ENCODE peak calls at places on chromosomes 5 and 9, in four cellular contexts. One of them, this sample, is unnamed.

GRCh38 chr5:78295035-78295961 is 800 bp upstream of the AP3B1 start:
- DNase-seq in GM23338: peak; percentile 91
- DNase-seq in foreskin fibroblast: peak; percentile 30
- DNase-seq in astrocyte of the spinal cord: no peak
- DNase-seq in this sample: no peak

GRCh38 chr9:110980261-110980660 is 58.0 kb downstream of the LPAR1 start:
- DNase-seq in GM23338: no peak
- DNase-seq in foreskin fibroblast: no peak
- DNase-seq in astrocyte of the spinal cord: no peak
- DNase-seq in this sample: no peak

GRCh38 chr5:37249820-37250175 is 622 bp upstream of the CPLANE1 start:
- DNase-seq in astrocyte of the spinal cord: no peak
- DNase-seq in GM23338: no peak
- DNase-seq in foreskin fibroblast: no peak
- DNase-seq in this sample: no peak

GRCh38 chr5:158841481-158841880 is 258.2 kb downstream of the EBF1 start:
- DNase-seq in GM23338: no peak
- DNase-seq in foreskin fibroblast: no peak
- DNase-seq in astrocyte of the spinal cord: no peak
- DNase-seq in this sample: no peak

GRCh38 chr9:71793386-71794105 is 25.2 kb upstream of the CEMIP2 start:
- DNase-seq in astrocyte of the spinal cord: peak; percentile 20
- DNase-seq in GM23338: peak; percentile 88
- DNase-seq in foreskin fibroblast: peak; percentile 33
- DNase-seq in this sample: peak; percentile 30

GRCh38 chr9:72919246-72919945 is 33.5 kb downstream of the ALDH1A1 start:
- DNase-seq in GM23338: no peak
- DNase-seq in foreskin fibroblast: no peak
- DNase-seq in astrocyte of the spinal cord: no peak
- DNase-seq in this sample: no peak

GRCh38 chr5:132659598-132660493 is 1.9 kb downstream of the IL13 start:
- DNase-seq in astrocyte of the spinal cord: no peak
- DNase-seq in foreskin fibroblast: no peak
- DNase-seq in GM23338: no peak
- DNase-seq in this sample: no peak

GRCh38 chr5:101103874-101104273 is 200.8 kb upstream of the ST8SIA4 start:
- DNase-seq in foreskin fibroblast: no peak
- DNase-seq in astrocyte of the spinal cord: no peak
- DNase-seq in GM23338: no peak
- DNase-seq in this sample: no peak

GRCh38 chr9:137421838-137422667 is 909 bp downstream of the EXD3 start:
- DNase-seq in astrocyte of the spinal cord: no peak
- DNase-seq in GM23338: peak; percentile 49
- DNase-seq in foreskin fibroblast: no peak
- DNase-seq in this sample: no peak

GRCh38 chr5:176732736-176733585 is 77.4 kb upstream of the UNC5A start:
- DNase-seq in astrocyte of the spinal cord: no peak
- DNase-seq in foreskin fibroblast: no peak
- DNase-seq in GM23338: no peak
- DNase-seq in this sample: no peak

GRCh38 chr5:55918097-55919035 is 67.2 kb downstream of the IL31RA start:
- DNase-seq in astrocyte of the spinal cord: no peak
- DNase-seq in foreskin fibroblast: no peak
- DNase-seq in GM23338: no peak
- DNase-seq in this sample: no peak

GRCh38 chr5:77882670-77883257 is 106.6 kb upstream of the TBCA start:
- DNase-seq in GM23338: no peak
- DNase-seq in astrocyte of the spinal cord: peak; percentile 54
- DNase-seq in foreskin fibroblast: peak; percentile 78
- DNase-seq in this sample: peak; percentile 81

GRCh38 chr9:109253637-109254284 is 67.1 kb downstream of the EPB41L4B start:
- DNase-seq in astrocyte of the spinal cord: peak; percentile 77
- DNase-seq in foreskin fibroblast: peak; percentile 75
- DNase-seq in GM23338: no peak
- DNase-seq in this sample: peak; percentile 54
- TF ChIP-seq CTCF in astrocyte of the spinal cord: no peak
- TF ChIP-seq CTCF in foreskin fibroblast: no peak
- TF ChIP-seq CTCF in GM23338: no peak
- TF ChIP-seq CTCF in this sample: peak; percentile 2

GRCh38 chr5:160188151-160188967 is 40.9 kb upstream of the FABP6 start:
- DNase-seq in foreskin fibroblast: peak; percentile 76
- DNase-seq in GM23338: peak; percentile 96
- DNase-seq in astrocyte of the spinal cord: peak; percentile 47
- DNase-seq in this sample: peak; percentile 69
- H3K4me3 ChIP-seq in foreskin fibroblast: peak overlapping the region; percentile 48
- H3K4me3 ChIP-seq in GM23338: peak overlapping the region; percentile 47
- H3K4me3 ChIP-seq in astrocyte of the spinal cord: peak overlapping the region; percentile 27
- H3K4me3 ChIP-seq in this sample: peak overlapping the region; percentile 1

DNA sequence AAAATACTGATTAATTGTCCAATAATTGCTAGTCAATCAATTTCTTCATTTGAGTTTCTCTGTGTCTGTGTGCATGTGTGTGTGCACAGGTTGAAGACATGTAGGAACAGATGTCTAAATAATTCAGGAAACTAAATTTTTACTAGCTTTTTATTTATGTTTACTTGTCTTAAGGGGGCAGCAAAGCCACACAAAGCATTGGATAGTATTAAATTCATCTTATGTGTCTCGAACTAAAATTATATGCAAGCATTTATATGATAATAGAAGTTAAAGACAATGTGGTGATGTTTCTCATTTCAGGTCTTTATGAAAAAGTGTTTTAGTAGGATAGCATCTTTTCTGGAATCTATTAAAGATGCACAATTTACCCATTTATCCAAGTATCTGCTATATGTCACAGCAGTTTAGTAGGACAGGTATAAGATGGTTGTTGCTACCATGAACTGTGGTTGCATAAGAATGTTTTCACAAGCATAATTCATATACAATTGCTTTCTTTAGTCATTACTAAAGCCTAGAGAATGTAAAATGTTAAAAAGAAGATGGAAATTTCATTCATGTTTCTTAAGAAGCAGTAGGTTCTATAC is 784.6 kb upstream of the NUDT12 start:
- DNase-seq in foreskin fibroblast: peak; percentile 35
- DNase-seq in GM23338: peak; percentile 17
- DNase-seq in astrocyte of the spinal cord: peak; percentile 48
- DNase-seq in this sample: peak; percentile 58
- TF ChIP-seq CTCF in foreskin fibroblast: no peak
- TF ChIP-seq CTCF in GM23338: no peak
- TF ChIP-seq CTCF in astrocyte of the spinal cord: peak; percentile 20
- TF ChIP-seq CTCF in this sample: peak; percentile 20

GRCh38 chr5:90558344-90559192 is at the start of gene ADGRV1:
- DNase-seq in GM23338: peak; percentile 98
- DNase-seq in astrocyte of the spinal cord: peak; percentile 78
- DNase-seq in foreskin fibroblast: peak; percentile 66
- DNase-seq in this sample: peak; percentile 13

GRCh38 chr5:90555666-90556065 is 2.9 kb upstream of the ADGRV1 start:
- DNase-seq in foreskin fibroblast: no peak
- DNase-seq in GM23338: no peak
- DNase-seq in astrocyte of the spinal cord: no peak
- DNase-seq in this sample: no peak

GRCh38 chr5:90560771-90561170 is 2.2 kb downstream of the ADGRV1 start:
- DNase-seq in foreskin fibroblast: no peak
- DNase-seq in GM23338: no peak
- DNase-seq in astrocyte of the spinal cord: no peak
- DNase-seq in this sample: peak; percentile 30

GRCh38 chr5:90557391-90557790 is 1.2 kb upstream of the ADGRV1 start:
- DNase-seq in foreskin fibroblast: no peak
- DNase-seq in astrocyte of the spinal cord: no peak
- DNase-seq in GM23338: peak; percentile 48
- DNase-seq in this sample: no peak

DNA sequence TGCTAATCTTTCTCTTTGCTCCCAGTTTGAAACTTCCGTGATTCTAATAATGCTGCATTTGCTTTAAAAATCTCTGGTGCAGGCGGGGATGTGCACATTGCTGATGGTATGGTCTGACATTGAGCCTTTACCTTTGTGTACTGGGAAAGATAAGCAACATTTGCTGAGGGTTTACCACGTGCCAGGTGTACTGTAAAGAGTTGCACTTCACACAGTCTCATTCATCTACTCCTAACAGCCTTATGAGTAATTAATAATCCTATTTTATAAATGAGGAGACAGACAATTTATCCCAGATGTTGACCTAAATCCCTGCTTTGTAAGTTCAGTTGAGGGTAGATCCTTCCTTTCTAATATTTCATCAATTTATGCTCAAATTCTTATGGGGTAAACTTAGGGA is 726 bp upstream of the ADGRV1 start:
- DNase-seq in GM23338: no peak
- DNase-seq in foreskin fibroblast: no peak
- DNase-seq in astrocyte of the spinal cord: no peak
- DNase-seq in this sample: no peak
- H3K4me3 ChIP-seq in GM23338: peak overlapping the region; percentile 80
- H3K4me3 ChIP-seq in foreskin fibroblast: no peak overlapping the region
- H3K4me3 ChIP-seq in astrocyte of the spinal cord: peak overlapping the region; percentile 42
- H3K4me3 ChIP-seq in this sample: no peak overlapping the region

GRCh38 chr9:21993893-21994525 is at the start of gene CDKN2A:
- DNase-seq in astrocyte of the spinal cord: no peak
- DNase-seq in foreskin fibroblast: peak; percentile 75
- DNase-seq in GM23338: peak; percentile 72
- DNase-seq in this sample: peak; percentile 59

GRCh38 chr9:21995652-21996275 is 1.2 kb downstream of the CDKN2B-AS1 start:
- DNase-seq in astrocyte of the spinal cord: peak; percentile 68
- DNase-seq in foreskin fibroblast: peak; percentile 84
- DNase-seq in GM23338: peak; percentile 56
- DNase-seq in this sample: peak; percentile 72

GRCh38 chr9:21993007-21993406 is 1.2 kb downstream of the CDKN2A start:
- DNase-seq in foreskin fibroblast: no peak
- DNase-seq in GM23338: no peak
- DNase-seq in astrocyte of the spinal cord: peak; percentile 42
- DNase-seq in this sample: no peak

GRCh38 chr9:21994996-21995651 is 533 bp downstream of the CDKN2B-AS1 start:
- DNase-seq in foreskin fibroblast: peak; percentile 91
- DNase-seq in GM23338: peak; percentile 91
- DNase-seq in astrocyte of the spinal cord: peak; percentile 81
- DNase-seq in this sample: peak; percentile 82

DNA sequence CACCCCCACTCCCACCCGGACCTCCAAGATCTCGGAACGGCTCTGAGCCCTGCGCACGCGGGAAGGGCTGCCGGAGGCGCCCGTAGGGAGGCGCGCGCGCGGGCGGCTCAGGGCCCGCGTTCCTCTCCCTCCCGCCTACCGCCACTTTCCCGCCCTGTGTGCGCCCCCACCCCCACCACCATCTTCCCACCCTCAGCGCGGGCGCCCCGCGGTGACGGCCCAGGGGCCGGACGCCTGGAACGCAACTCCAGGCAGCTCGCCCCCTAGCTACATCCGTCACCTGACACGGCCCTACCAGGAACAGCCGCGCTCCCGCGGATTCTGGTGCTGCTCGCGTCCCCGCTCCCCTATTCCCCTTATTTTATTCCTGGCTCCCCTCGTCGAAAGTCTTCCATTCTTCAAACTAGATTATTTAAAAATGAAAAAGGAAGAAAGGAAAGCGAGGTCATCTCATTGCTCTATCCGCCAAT is at the start of gene CDKN2B-AS1:
- DNase-seq in GM23338: peak; percentile 76
- DNase-seq in astrocyte of the spinal cord: peak; percentile 83
- DNase-seq in foreskin fibroblast: peak; percentile 87
- DNase-seq in this sample: peak; percentile 77
- TF ChIP-seq CTCF in GM23338: no peak
- TF ChIP-seq CTCF in astrocyte of the spinal cord: peak; percentile 8
- TF ChIP-seq CTCF in foreskin fibroblast: no peak
- TF ChIP-seq CTCF in this sample: peak; percentile 6

DNA sequence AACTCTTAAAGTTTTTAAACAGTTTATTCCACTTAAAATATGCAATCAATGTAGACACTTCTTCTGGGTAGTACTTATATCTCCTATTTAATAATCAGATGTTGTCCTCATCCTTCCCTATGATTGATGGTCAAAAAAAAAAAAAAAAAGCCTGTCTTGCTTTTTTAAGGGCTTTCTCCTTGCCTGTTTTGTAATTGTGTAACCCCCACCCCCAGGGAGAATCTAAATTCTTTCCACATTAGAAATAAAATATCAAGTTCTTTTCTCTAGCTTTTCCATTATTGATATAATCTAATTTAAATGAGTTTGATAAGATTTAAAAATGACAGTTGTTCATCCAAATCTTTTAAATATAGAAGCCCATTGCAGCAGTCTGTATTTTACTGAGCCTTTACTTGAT is 119.7 kb downstream of the CHSY3 start:
- DNase-seq in foreskin fibroblast: no peak
- DNase-seq in astrocyte of the spinal cord: no peak
- DNase-seq in GM23338: no peak
- DNase-seq in this sample: peak; percentile 36
- H3K4me3 ChIP-seq in foreskin fibroblast: no peak overlapping the region
- H3K4me3 ChIP-seq in astrocyte of the spinal cord: no peak overlapping the region
- H3K4me3 ChIP-seq in GM23338: no peak overlapping the region
- H3K4me3 ChIP-seq in this sample: no peak overlapping the region

GRCh38 chr9:79565245-79565644 is 6.5 kb upstream of the TLE4 start:
- DNase-seq in GM23338: no peak
- DNase-seq in foreskin fibroblast: peak; percentile 78
- DNase-seq in astrocyte of the spinal cord: no peak
- DNase-seq in this sample: peak; percentile 23

GRCh38 chr9:79569814-79570448 is 1.8 kb upstream of the TLE4 start:
- DNase-seq in foreskin fibroblast: no peak
- DNase-seq in astrocyte of the spinal cord: no peak
- DNase-seq in GM23338: no peak
- DNase-seq in this sample: no peak

GRCh38 chr9:79570449-79571308 is 1.1 kb upstream of the TLE4 start:
- DNase-seq in GM23338: peak; percentile 89
- DNase-seq in astrocyte of the spinal cord: peak; percentile 79
- DNase-seq in foreskin fibroblast: peak; percentile 78
- DNase-seq in this sample: peak; percentile 51

GRCh38 chr9:79568337-79569084 is 3.3 kb upstream of the TLE4 start:
- DNase-seq in foreskin fibroblast: no peak
- DNase-seq in astrocyte of the spinal cord: no peak
- DNase-seq in GM23338: no peak
- DNase-seq in this sample: no peak

GRCh38 chr9:79567671-79568098 is 4.1 kb upstream of the TLE4 start:
- DNase-seq in astrocyte of the spinal cord: no peak
- DNase-seq in GM23338: peak; percentile 33
- DNase-seq in foreskin fibroblast: no peak
- DNase-seq in this sample: no peak
- TF ChIP-seq CTCF in astrocyte of the spinal cord: no peak
- TF ChIP-seq CTCF in GM23338: peak; percentile 48
- TF ChIP-seq CTCF in foreskin fibroblast: no peak
- TF ChIP-seq CTCF in this sample: no peak